ENCODE peak calls at places on chromosome 12, in four cellular contexts. F is A549, H is HepG2, M is K562. J is an unnamed sample.
A peak's percentile ranks its signal among the peaks of the same experiment; 100 is the strongest.

GRCh38 chr12:130116791-130117190 is 45.5 kb upstream of the FZD10 start:
- DNase-seq in F (no peak), H (no peak), M (no peak), J (no peak)

GRCh38 chr12:93741741-93742085 is 64.5 kb downstream of the CRADD start:
- DNase-seq in F (peak; percentile 29), H (peak; percentile 4), M (no peak), J (peak; percentile 45)

GRCh38 chr12:103327676-103328075 is 168.1 kb downstream of the C12orf42 start:
- DNase-seq in F (no peak), H (no peak), M (no peak), J (no peak)

GRCh38 chr12:114671664-114672476 is 12.1 kb downstream of the TBX3 start:
- DNase-seq in F (no peak), H (no peak), M (no peak), J (no peak)

GRCh38 chr12:122471324-122472226 is 29.2 kb downstream of the ZCCHC8 start:
- DNase-seq in F (peak; percentile 29), H (peak; percentile 77), M (peak; percentile 47), J (no peak)

GRCh38 chr12:93813972-93814821 is 137.0 kb downstream of the CRADD start:
- DNase-seq in F (no peak), H (peak; percentile 43), M (peak; percentile 13), J (no peak)

GRCh38 chr12:78439666-78440065 is 424.9 kb upstream of the SYT1 start:
- DNase-seq in F (no peak), H (no peak), M (no peak), J (no peak)

GRCh38 chr12:82505150-82505549 is 146.8 kb downstream of the METTL25 start:
- DNase-seq in F (no peak), H (no peak), M (no peak), J (no peak)

GRCh38 chr12:93317227-93317626 is 60.5 kb upstream of the NUDT4 start:
- DNase-seq in F (no peak), H (peak; percentile 84), M (no peak), J (no peak)

GRCh38 chr12:129961111-129961510 is 57.3 kb upstream of the TMEM132D start:
- DNase-seq in F (no peak), H (no peak), M (no peak), J (no peak)

GRCh38 chr12:130044991-130045621 is 117.2 kb upstream of the FZD10 start:
- DNase-seq in F (no peak), H (peak; percentile 75), M (no peak), J (peak; percentile 21)

GRCh38 chr12:120089105-120089504 is 27.4 kb downstream of the RAB35 start:
- DNase-seq in F (no peak), H (no peak), M (no peak), J (no peak)

GRCh38 chr12:61282790-61283575 is 977.2 kb upstream of the USP15 start:
- DNase-seq in F (no peak), H (no peak), M (no peak), J (no peak)

GRCh38 chr12:130320553-130320952 is 17.1 kb upstream of the PIWIL1 start:
- DNase-seq in F (no peak), H (no peak), M (no peak), J (no peak)

GRCh38 chr12:109944975-109945374 is 44.9 kb downstream of the TCHP start:
- DNase-seq in F (no peak), H (peak; percentile 58), M (no peak), J (peak; percentile 78)

GRCh38 chr12:3000548-3001275 is 41.5 kb downstream of the TEAD4 start:
- DNase-seq in F (peak; percentile 28), H (peak; percentile 9), M (peak; percentile 46), J (no peak)

GRCh38 chr12:24615967-24616411 is 332.9 kb downstream of the BCAT1 start:
- DNase-seq in F (no peak), H (peak; percentile 9), M (no peak), J (no peak)

GRCh38 chr12:91178139-91178561 is 4.5 kb downstream of the DCN start:
- DNase-seq in F (no peak), H (peak; percentile 6), M (no peak), J (no peak)

GRCh38 chr12:15757553-15758255 is 31.5 kb downstream of the EPS8 start:
- DNase-seq in F (peak; percentile 69), H (peak; percentile 15), M (no peak), J (no peak)

GRCh38 chr12:59113831-59114273 is 193.5 kb upstream of the LRIG3 start:
- DNase-seq in F (peak; percentile 43), H (peak; percentile 63), M (peak; percentile 46), J (peak; percentile 85)

GRCh38 chr12:45966486-45966885 is 23.9 kb downstream of the SCAF11 start:
- DNase-seq in F (peak; percentile 5), H (peak; percentile 11), M (no peak), J (no peak)

GRCh38 chr12:109533487-109533740 is 39.9 kb downstream of the MMAB start:
- DNase-seq in F (no peak), H (no peak), M (no peak), J (no peak)

DNA sequence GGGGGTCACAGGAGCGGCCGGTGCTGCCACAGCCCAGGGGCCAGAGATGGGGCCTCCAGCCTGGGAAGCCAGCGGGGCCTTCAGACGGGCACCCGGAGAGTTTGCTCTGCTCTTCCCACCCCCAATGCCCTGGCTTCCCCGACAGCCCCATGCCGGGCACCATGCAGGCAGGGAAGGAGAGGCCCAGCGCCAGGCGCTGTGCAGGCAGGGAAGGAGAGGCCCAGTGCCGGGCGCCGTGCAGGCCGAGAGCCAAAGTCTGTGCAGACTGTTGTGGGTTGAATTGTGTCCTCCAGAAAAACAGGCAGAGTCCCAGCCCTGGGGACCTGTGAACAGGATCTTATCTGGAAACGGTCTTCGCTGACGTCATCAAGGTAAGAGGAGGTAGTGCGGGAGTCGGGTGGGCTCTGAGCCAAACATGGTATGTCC is 34.3 kb downstream of the GALNT9 start:
- DNase-seq in F (no peak), H (no peak), M (no peak), J (no peak)
- TF ChIP-seq NR3C1 in F (no peak), H (no peak), M (no peak), J (no peak)

GRCh38 chr12:12999959-13000615 is at the start of gene HEBP1:
- DNase-seq in F (peak; percentile 90), H (peak; percentile 59), M (peak; percentile 97), J (peak; percentile 95)

GRCh38 chr12:12998248-12998647 is 1.8 kb downstream of the HEBP1 start:
- DNase-seq in F (no peak), H (no peak), M (no peak), J (no peak)

GRCh38 chr12:12997734-12998133 is 2.3 kb downstream of the HEBP1 start:
- DNase-seq in F (no peak), H (no peak), M (no peak), J (no peak)

GRCh38 chr12:13000616-13000934 is 510 bp upstream of the HEBP1 start:
- DNase-seq in F (peak; percentile 58), H (no peak), M (no peak), J (no peak)

GRCh38 chr12:12999276-12999958 is 648 bp downstream of the HEBP1 start:
- DNase-seq in F (peak; percentile 37), H (peak; percentile 36), M (no peak), J (no peak)
- TF ChIP-seq NR3C1 in F (no peak), H (no peak), M (no peak), J (no peak)

GRCh38 chr12:1044697-1045096 is 53.7 kb downstream of the ERC1 start:
- DNase-seq in F (peak; percentile 8), H (no peak), M (no peak), J (no peak)
- TF ChIP-seq NR3C1 in F (no peak), H (no peak), M (no peak), J (no peak)

DNA sequence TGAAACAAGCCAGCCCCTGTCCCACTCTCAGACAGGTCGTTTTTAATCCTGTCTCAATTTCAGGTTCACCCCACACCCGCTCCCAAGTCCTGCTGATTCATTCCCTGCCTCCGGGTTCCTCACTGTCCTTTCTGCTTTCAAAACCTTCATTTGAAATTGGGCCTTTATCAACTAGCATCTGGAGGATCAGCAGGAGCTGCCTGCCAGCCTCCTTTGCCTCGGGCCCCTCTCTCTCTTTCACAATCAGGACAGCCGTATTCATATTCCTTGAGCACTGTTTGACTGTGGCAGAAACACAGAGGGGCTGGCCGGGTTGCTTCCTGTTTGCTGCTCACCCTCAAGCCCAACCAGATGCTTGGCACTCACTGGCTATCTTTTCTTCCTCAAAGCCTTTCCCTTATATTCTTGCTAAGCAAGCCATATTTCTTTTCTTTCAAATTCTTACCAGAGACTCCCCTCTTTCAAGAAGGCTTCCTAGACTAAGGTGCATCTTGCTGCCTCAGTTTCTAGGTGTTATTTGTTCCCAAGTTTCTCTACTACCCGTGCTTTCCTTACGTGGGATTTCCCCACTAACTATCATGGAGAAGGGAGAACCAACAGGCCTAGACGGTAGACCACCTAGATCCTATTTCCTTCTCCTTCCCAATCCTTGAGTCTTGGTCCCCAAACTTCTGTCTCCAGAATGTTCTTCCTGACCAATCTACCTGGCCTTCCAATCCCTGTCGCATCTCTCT is 3.0 kb downstream of the GALNT6 start:
- DNase-seq in F (no peak), H (no peak), M (peak; percentile 60), J (no peak)
- TF ChIP-seq NR3C1 in F (no peak), H (no peak), M (no peak), J (no peak)

DNA sequence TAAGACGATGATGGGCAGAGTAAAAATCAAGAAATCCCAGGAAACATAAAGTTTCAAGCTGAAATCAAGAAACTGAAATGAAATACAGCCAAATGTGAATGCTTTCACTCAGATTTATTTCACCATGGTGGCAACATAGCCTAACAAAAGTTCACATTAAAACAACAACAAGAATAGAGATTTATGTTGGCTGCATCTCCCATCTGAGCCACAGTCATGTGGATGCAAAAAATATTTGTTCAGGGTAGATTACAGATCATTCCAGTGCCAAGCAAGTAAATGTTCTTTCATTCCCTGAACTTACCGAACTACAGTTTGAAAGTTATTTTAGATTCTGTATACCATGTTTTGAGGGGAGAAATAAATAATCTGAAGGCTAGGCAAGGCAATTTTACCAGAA is 159.9 kb upstream of the TMTC1 start:
- DNase-seq in F (no peak), H (no peak), M (no peak), J (no peak)
- TF ChIP-seq NR3C1 in F (no peak), H (no peak), M (no peak), J (no peak)

GRCh38 chr12:62714409-62715075 is 220.4 kb downstream of the PPM1H start:
- DNase-seq in F (no peak), H (no peak), M (no peak), J (no peak)
- TF ChIP-seq NR3C1 in F (no peak), H (no peak), M (no peak), J (no peak)

DNA sequence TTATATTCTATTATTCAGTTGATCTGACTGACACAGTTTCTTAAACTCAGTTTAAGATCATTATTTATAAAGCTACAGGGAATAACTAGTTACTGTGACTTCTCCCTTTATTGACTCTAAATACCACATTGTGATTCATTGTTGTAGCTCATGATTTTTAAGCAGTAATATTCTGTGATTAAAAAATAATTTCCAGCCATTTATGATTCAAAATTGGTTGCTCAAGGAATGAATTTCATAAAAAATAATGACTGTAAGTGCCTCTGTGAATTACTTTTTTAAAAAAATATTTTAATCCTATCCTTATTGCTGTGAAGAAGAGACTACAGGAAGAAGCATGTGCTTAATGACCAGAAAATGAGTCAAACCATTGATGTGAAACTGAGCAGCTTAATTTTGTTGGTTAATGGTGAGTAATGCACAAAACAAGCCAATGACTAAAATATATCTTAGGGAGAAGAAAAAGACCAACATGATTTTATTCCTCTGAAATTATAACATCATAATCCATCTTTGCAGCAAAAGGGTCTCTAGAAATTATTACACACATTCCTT is 207.3 kb downstream of the PIK3C2G start:
- DNase-seq in F (no peak), H (no peak), M (no peak), J (no peak)
- TF ChIP-seq NR3C1 in F (no peak), H (no peak), M (no peak), J (no peak)